ENCODE peak calls at places on chromosomes 5 and 9, in eight cellular contexts. R is fibroblast of pulmonary artery, C is fibroblast of mammary gland, L is choroid plexus epithelial cell, U is heart left ventricle, K is neuronal stem cell, J is right atrium auricular region, M is MM.1S. G is an unnamed sample.

GRCh38 chr5:36374275-36374862 is 72.7 kb upstream of the RANBP3L start:
- DNase-seq in K (no peak), J (no peak), M (no peak), U (no peak), L (peak), R (peak), C (peak), G (no peak)

GRCh38 chr5:81214848-81215247 is 18.3 kb upstream of the CKMT2 start:
- DNase-seq in C (no peak), U (no peak), M (no peak), J (no peak), R (no peak), L (no peak), K (no peak), G (no peak)

GRCh38 chr9:99057665-99058625 is 47.0 kb upstream of the TGFBR1 start:
- DNase-seq in L (peak), U (peak), R (peak), K (no peak), J (no peak), M (peak), C (peak), G (peak)

GRCh38 chr9:82209797-82210470 is 221.4 kb downstream of the SPATA31D1 start:
- DNase-seq in K (no peak), C (peak), L (no peak), J (no peak), U (no peak), R (no peak), M (peak), G (no peak)

GRCh38 chr5:58499231-58499630 is 8.0 kb downstream of the GAPT start:
- DNase-seq in L (no peak), J (no peak), R (no peak), U (no peak), C (no peak), M (no peak), K (no peak), G (no peak)

GRCh38 chr5:10595305-10595677 is 31.4 kb downstream of the ANKRD33B start:
- DNase-seq in M (no peak), U (no peak), C (peak), R (no peak), L (no peak), K (no peak), J (peak), G (no peak)

GRCh38 chr9:121698627-121699270 is 47.3 kb downstream of the DAB2IP start:
- DNase-seq in K (peak), C (no peak), L (peak), J (no peak), M (no peak), U (no peak), R (peak), G (no peak)

GRCh38 chr5:35003018-35003957 is 44.5 kb downstream of the AGXT2 start:
- DNase-seq in J (no peak), L (peak), C (peak), U (peak), K (peak), R (peak), M (peak), G (peak)

GRCh38 chr5:154325566-154325965 is 120.2 kb upstream of the SAP30L start:
- DNase-seq in J (no peak), U (no peak), M (no peak), L (no peak), C (no peak), R (no peak), K (no peak), G (no peak)

GRCh38 chr9:124635285-124635684 is 128.1 kb upstream of the NR5A1 start:
- DNase-seq in M (no peak), K (no peak), R (no peak), C (no peak), L (no peak), J (no peak), U (no peak), G (no peak)

GRCh38 chr5:90709323-90710148 is 150.9 kb downstream of the ADGRV1 start:
- DNase-seq in J (no peak), M (peak), C (peak), L (peak), R (peak), U (no peak), K (peak), G (no peak)

GRCh38 chr5:103487253-103487652 is 75.3 kb downstream of the NUDT12 start:
- DNase-seq in K (no peak), J (no peak), M (peak), C (no peak), U (no peak), R (no peak), L (peak), G (no peak)

GRCh38 chr5:14009575-14009974 is 65.1 kb upstream of the DNAH5 start:
- DNase-seq in L (no peak), R (no peak), J (no peak), U (no peak), M (no peak), C (no peak), K (no peak), G (no peak)

GRCh38 chr5:83711982-83712601 is 8.6 kb downstream of the HAPLN1 start:
- DNase-seq in M (peak), J (no peak), K (peak), L (peak), R (peak), C (peak), U (no peak), G (peak)

GRCh38 chr9:136255896-136256890 is 10.6 kb upstream of the QSOX2 start:
- DNase-seq in L (no peak), J (no peak), K (no peak), C (no peak), U (no peak), M (no peak), R (no peak), G (no peak)

GRCh38 chr5:151565971-151566370 is 25.2 kb downstream of the FAT2 start:
- DNase-seq in J (no peak), L (no peak), K (no peak), M (no peak), U (no peak), C (no peak), R (no peak), G (no peak)

GRCh38 chr9:14349818-14350333 is 35.9 kb upstream of the NFIB start:
- DNase-seq in U (no peak), C (no peak), M (no peak), J (no peak), R (no peak), L (no peak), K (no peak), G (no peak)

GRCh38 chr9:14351206-14351605 is 37.3 kb upstream of the NFIB start:
- DNase-seq in R (no peak), K (no peak), U (peak), M (no peak), L (no peak), J (no peak), C (no peak), G (no peak)

GRCh38 chr9:14352549-14352948 is 38.6 kb upstream of the NFIB start:
- DNase-seq in R (no peak), C (no peak), L (no peak), M (no peak), J (no peak), U (no peak), K (no peak), G (no peak)

GRCh38 chr9:14349141-14349817 is 35.3 kb upstream of the NFIB start:
- DNase-seq in C (no peak), L (no peak), M (no peak), J (no peak), R (peak), K (peak), U (peak), G (no peak)

GRCh38 chr9:14350766-14351165 is 36.8 kb upstream of the NFIB start:
- DNase-seq in K (no peak), U (no peak), M (no peak), J (no peak), C (no peak), L (no peak), R (peak), G (no peak)
- H3K4me3 ChIP-seq in K (no peak), U (peak), M (no peak), J (no peak), C (no peak), L (no peak), R (no peak), G (no peak)

GRCh38 chr9:132717326-132717945 is 47.2 kb downstream of the GTF3C4 start:
- DNase-seq in J (no peak), U (no peak), R (no peak), M (no peak), K (no peak), L (no peak), C (no peak), G (no peak)

GRCh38 chr9:132722564-132723065 is 52.4 kb downstream of the GTF3C4 start:
- DNase-seq in U (no peak), L (no peak), J (no peak), R (no peak), M (no peak), C (no peak), K (no peak), G (no peak)

GRCh38 chr9:132723809-132724208 is 53.5 kb downstream of the GTF3C4 start:
- DNase-seq in R (no peak), J (no peak), M (no peak), K (no peak), U (no peak), L (no peak), C (no peak), G (no peak)

GRCh38 chr9:132725306-132725705 is 55.0 kb downstream of the GTF3C4 start:
- DNase-seq in U (no peak), J (no peak), K (no peak), M (no peak), R (no peak), L (no peak), C (no peak), G (no peak)

DNA sequence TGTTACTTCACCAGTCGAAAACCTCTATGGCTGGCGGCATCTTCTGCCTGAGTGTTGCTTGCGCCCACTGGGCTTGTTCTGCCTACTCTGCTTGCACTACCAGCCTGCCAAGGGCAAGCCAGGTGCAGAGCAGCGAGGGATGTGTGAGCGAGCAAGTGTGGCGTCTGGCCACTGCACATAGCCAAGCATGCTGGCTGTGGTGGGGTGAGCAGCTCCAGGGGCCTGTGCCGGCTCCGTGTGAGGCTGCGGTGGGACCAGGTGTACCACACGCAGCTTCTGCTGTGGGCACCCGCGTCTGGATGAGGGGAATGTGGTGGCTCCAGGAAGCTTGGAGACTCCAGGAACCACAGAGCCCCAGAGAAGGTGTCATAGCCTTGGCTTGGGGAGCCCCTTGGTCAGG is 51.4 kb downstream of the GTF3C4 start:
- DNase-seq in L (no peak), R (no peak), M (no peak), U (no peak), C (no peak), K (no peak), J (no peak), G (no peak)
- H3K4me3 ChIP-seq in L (no peak), R (no peak), M (no peak), U (no peak), C (no peak), K (no peak), J (no peak), G (no peak)

GRCh38 chr5:129125819-129126218 is 31.3 kb downstream of the ISOC1 start:
- DNase-seq in C (no peak), J (no peak), R (no peak), M (peak), L (no peak), U (no peak), K (no peak), G (no peak)
- H3K4me3 ChIP-seq in C (no peak), J (no peak), R (no peak), M (peak), L (no peak), U (no peak), K (no peak), G (no peak)

GRCh38 chr5:181058786-181059296 is 18.8 kb downstream of the BTNL9 start:
- DNase-seq in J (peak), L (no peak), C (no peak), R (no peak), M (no peak), U (no peak), K (no peak), G (no peak)
- H3K4me3 ChIP-seq in J (no peak), L (no peak), C (no peak), R (no peak), M (no peak), U (no peak), K (peak), G (no peak)

DNA sequence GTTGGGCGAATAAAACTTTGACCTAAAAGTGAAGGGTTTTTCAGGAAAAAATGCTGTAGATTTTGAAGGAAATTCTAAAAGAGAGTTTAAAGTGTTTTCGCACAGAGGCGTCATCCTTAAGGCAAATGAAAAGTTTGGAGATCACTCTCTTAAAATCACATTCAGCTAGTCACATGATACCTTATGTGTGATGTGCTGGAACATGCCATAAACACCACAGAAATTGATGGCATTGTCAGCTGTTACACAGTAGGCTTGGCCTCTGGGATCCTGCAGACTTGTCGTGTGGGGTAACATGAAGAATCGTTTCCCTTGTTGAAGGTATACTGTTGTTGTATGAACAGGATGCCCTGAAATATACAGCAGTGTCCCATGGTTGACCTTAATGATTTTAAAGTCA is 3.3 kb downstream of the ANP32B start:
- DNase-seq in U (no peak), C (peak), L (no peak), K (no peak), R (no peak), J (no peak), M (no peak), G (no peak)
- H3K4me3 ChIP-seq in U (no peak), C (no peak), L (no peak), K (no peak), R (no peak), J (no peak), M (no peak), G (peak)

DNA sequence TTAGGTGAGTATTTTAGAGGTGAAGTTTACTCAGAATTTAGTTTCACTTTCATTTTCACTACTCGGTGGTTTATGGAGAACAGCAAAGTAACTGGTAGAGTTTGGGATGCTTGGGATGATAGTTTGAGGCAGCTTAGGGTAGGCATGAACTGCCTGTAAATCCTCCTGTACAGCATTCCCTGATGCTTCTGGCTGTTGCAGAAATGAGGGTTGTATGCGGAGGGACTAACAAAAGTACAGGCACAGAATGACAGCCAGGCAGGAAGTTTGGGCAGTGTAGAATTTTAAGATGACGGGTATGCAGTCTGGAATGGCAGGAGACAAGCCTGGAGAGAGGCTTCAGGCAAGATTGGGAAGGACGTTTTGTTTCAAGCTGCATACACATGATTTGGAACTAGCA is 48.0 kb upstream of the FAM120AOS start:
- DNase-seq in L (peak), U (no peak), C (no peak), K (no peak), M (peak), R (no peak), J (no peak), G (peak)
- H3K4me3 ChIP-seq in L (peak), U (peak), C (peak), K (no peak), M (no peak), R (peak), J (peak), G (peak)

GRCh38 chr5:100992354-100992753 is 89.3 kb upstream of the ST8SIA4 start:
- DNase-seq in U (no peak), M (no peak), L (no peak), R (no peak), K (no peak), J (no peak), C (no peak), G (no peak)
- H3K4me3 ChIP-seq in U (no peak), M (no peak), L (no peak), R (no peak), K (no peak), J (no peak), C (no peak), G (no peak)

GRCh38 chr5:127292030-127292735 is 1.6 kb downstream of the MEGF10 start:
- DNase-seq in U (no peak), R (no peak), J (no peak), C (no peak), M (no peak), L (no peak), K (no peak), G (no peak)
- H3K4me3 ChIP-seq in U (no peak), R (no peak), J (no peak), C (no peak), M (no peak), L (no peak), K (no peak), G (no peak)

GRCh38 chr9:21144620-21145019 is 3.0 kb upstream of the IFNW1 start:
- DNase-seq in L (no peak), M (peak), U (no peak), K (no peak), J (no peak), R (no peak), C (no peak), G (no peak)
- H3K4me3 ChIP-seq in L (no peak), M (no peak), U (no peak), K (no peak), J (no peak), R (no peak), C (no peak), G (no peak)

G was measured in Jurkat, Clone E6-1.